ENCODE peak calls at places on chromosome 1, in seven cellular contexts. One of them, this sample, is unnamed.

GRCh38 chr1:112146201-112146715 is 156.8 kb upstream of the KCND3 start:
- DNase-seq in GM23338: no peak
- DNase-seq in esophagus squamous epithelium: no peak
- DNase-seq in IMR-90: no peak
- DNase-seq in cardiac fibroblast: no peak
- DNase-seq in left ventricle myocardium inferior: no peak
- DNase-seq in LNCaP clone FGC: no peak
- DNase-seq in this sample: no peak

GRCh38 chr1:59833991-59834390 is 19.2 kb downstream of the HOOK1 start:
- DNase-seq in GM23338: no peak
- DNase-seq in esophagus squamous epithelium: no peak
- DNase-seq in IMR-90: no peak
- DNase-seq in cardiac fibroblast: no peak
- DNase-seq in left ventricle myocardium inferior: no peak
- DNase-seq in LNCaP clone FGC: no peak
- DNase-seq in this sample: no peak

GRCh38 chr1:199878818-199879217 is 148.7 kb upstream of the NR5A2 start:
- DNase-seq in GM23338: no peak
- DNase-seq in esophagus squamous epithelium: no peak
- DNase-seq in IMR-90: no peak
- DNase-seq in cardiac fibroblast: no peak
- DNase-seq in left ventricle myocardium inferior: no peak
- DNase-seq in LNCaP clone FGC: no peak
- DNase-seq in this sample: no peak

GRCh38 chr1:65997693-65998092 is 205.0 kb downstream of the PDE4B start:
- DNase-seq in GM23338: no peak
- DNase-seq in esophagus squamous epithelium: no peak
- DNase-seq in IMR-90: no peak
- DNase-seq in cardiac fibroblast: no peak
- DNase-seq in left ventricle myocardium inferior: no peak
- DNase-seq in LNCaP clone FGC: no peak
- DNase-seq in this sample: no peak

GRCh38 chr1:35546614-35547013 is 10.6 kb downstream of the KIAA0319L start:
- DNase-seq in GM23338: no peak
- DNase-seq in esophagus squamous epithelium: no peak
- DNase-seq in IMR-90: no peak
- DNase-seq in cardiac fibroblast: no peak
- DNase-seq in left ventricle myocardium inferior: no peak
- DNase-seq in LNCaP clone FGC: no peak
- DNase-seq in this sample: no peak

GRCh38 chr1:234962340-234962989 is 166.2 kb downstream of the TOMM20 start:
- DNase-seq in GM23338: no peak
- DNase-seq in esophagus squamous epithelium: no peak
- DNase-seq in IMR-90: peak
- DNase-seq in cardiac fibroblast: peak
- DNase-seq in left ventricle myocardium inferior: no peak
- DNase-seq in LNCaP clone FGC: no peak
- DNase-seq in this sample: peak

GRCh38 chr1:222240536-222241181 is 307.2 kb downstream of the HHIPL2 start:
- DNase-seq in GM23338: no peak
- DNase-seq in esophagus squamous epithelium: no peak
- DNase-seq in IMR-90: peak
- DNase-seq in cardiac fibroblast: peak
- DNase-seq in left ventricle myocardium inferior: no peak
- DNase-seq in LNCaP clone FGC: no peak
- DNase-seq in this sample: peak

GRCh38 chr1:57010511-57010910 is 44.7 kb upstream of the C8B start:
- DNase-seq in GM23338: no peak
- DNase-seq in esophagus squamous epithelium: no peak
- DNase-seq in IMR-90: no peak
- DNase-seq in cardiac fibroblast: no peak
- DNase-seq in left ventricle myocardium inferior: no peak
- DNase-seq in LNCaP clone FGC: no peak
- DNase-seq in this sample: no peak

GRCh38 chr1:6136516-6137220 is 43.5 kb downstream of the CHD5 start:
- DNase-seq in GM23338: no peak
- DNase-seq in esophagus squamous epithelium: no peak
- DNase-seq in IMR-90: no peak
- DNase-seq in cardiac fibroblast: no peak
- DNase-seq in left ventricle myocardium inferior: no peak
- DNase-seq in LNCaP clone FGC: no peak
- DNase-seq in this sample: no peak

GRCh38 chr1:165949335-165950130 is 122.1 kb downstream of the UCK2 start:
- DNase-seq in GM23338: peak
- DNase-seq in esophagus squamous epithelium: no peak
- DNase-seq in IMR-90: no peak
- DNase-seq in cardiac fibroblast: no peak
- DNase-seq in left ventricle myocardium inferior: no peak
- DNase-seq in LNCaP clone FGC: no peak
- DNase-seq in this sample: no peak

GRCh38 chr1:217506878-217507277 is 124.0 kb downstream of the GPATCH2 start:
- DNase-seq in GM23338: no peak
- DNase-seq in esophagus squamous epithelium: no peak
- DNase-seq in IMR-90: peak
- DNase-seq in cardiac fibroblast: no peak
- DNase-seq in left ventricle myocardium inferior: no peak
- DNase-seq in LNCaP clone FGC: no peak
- DNase-seq in this sample: no peak

GRCh38 chr1:36533897-36534296 is 51.2 kb upstream of the CSF3R start:
- DNase-seq in GM23338: no peak
- DNase-seq in esophagus squamous epithelium: no peak
- DNase-seq in IMR-90: no peak
- DNase-seq in cardiac fibroblast: no peak
- DNase-seq in left ventricle myocardium inferior: no peak
- DNase-seq in LNCaP clone FGC: no peak
- DNase-seq in this sample: no peak

GRCh38 chr1:84366786-84367185 is 31.5 kb upstream of the DNASE2B start:
- DNase-seq in GM23338: no peak
- DNase-seq in esophagus squamous epithelium: no peak
- DNase-seq in IMR-90: peak
- DNase-seq in cardiac fibroblast: peak
- DNase-seq in left ventricle myocardium inferior: no peak
- DNase-seq in LNCaP clone FGC: no peak
- DNase-seq in this sample: peak

GRCh38 chr1:228011721-228012311 is 5.0 kb downstream of the WNT3A start:
- DNase-seq in GM23338: no peak
- DNase-seq in esophagus squamous epithelium: no peak
- DNase-seq in IMR-90: no peak
- DNase-seq in cardiac fibroblast: no peak
- DNase-seq in left ventricle myocardium inferior: no peak
- DNase-seq in LNCaP clone FGC: no peak
- DNase-seq in this sample: no peak

GRCh38 chr1:10738125-10738746 is 58.2 kb downstream of the CASZ1 start:
- DNase-seq in GM23338: peak
- DNase-seq in esophagus squamous epithelium: no peak
- DNase-seq in IMR-90: no peak
- DNase-seq in cardiac fibroblast: no peak
- DNase-seq in left ventricle myocardium inferior: no peak
- DNase-seq in LNCaP clone FGC: no peak
- DNase-seq in this sample: no peak

DNA sequence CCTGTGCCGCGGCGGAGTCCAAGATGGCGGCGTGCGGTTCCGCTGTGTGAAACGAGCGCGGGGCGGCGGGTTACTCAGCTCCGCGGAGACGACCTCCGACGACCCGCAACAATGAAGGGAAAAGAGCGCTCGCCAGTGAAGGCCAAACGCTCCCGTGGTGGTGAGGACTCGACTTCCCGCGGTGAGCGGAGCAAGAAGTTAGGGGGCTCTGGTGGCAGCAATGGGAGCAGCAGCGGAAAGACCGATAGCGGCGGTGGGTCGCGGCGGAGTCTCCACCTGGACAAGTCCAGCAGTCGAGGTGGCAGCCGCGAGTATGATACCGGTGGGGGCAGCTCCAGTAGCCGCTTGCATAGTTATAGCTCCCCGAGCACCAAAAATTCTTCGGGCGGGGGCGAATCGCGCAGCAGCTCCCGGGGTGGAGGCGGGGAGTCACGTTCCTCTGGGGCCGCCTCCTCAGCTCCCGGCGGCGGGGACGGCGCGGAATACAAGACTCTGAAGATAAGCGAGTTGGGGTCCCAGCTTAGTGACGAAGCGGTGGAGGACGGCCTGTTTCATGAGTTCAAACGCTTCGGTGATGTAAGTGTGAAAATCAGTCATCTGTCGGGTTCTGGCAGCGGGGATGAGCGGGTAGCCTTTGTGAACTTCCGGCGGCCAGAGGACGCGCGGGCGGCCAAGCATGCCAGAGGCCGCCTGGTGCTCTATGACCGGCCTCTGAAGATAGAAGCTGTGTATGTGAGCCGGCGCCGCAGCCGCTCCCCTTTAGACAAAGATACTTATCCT is 440 bp downstream of the RBM15 start:
- DNase-seq in GM23338: peak
- DNase-seq in esophagus squamous epithelium: no peak
- DNase-seq in IMR-90: peak
- DNase-seq in cardiac fibroblast: peak
- DNase-seq in left ventricle myocardium inferior: peak
- DNase-seq in LNCaP clone FGC: no peak
- DNase-seq in this sample: no peak
- TF ChIP-seq CTCF in GM23338: no peak
- TF ChIP-seq CTCF in esophagus squamous epithelium: peak
- TF ChIP-seq CTCF in IMR-90: peak
- TF ChIP-seq CTCF in cardiac fibroblast: peak
- TF ChIP-seq CTCF in left ventricle myocardium inferior: peak
- TF ChIP-seq CTCF in LNCaP clone FGC: no peak
- TF ChIP-seq CTCF in this sample: peak

GRCh38 chr1:21439345-21439720 is 604 bp upstream of the NBPF3 start:
- DNase-seq in GM23338: no peak
- DNase-seq in esophagus squamous epithelium: no peak
- DNase-seq in IMR-90: no peak
- DNase-seq in cardiac fibroblast: no peak
- DNase-seq in left ventricle myocardium inferior: no peak
- DNase-seq in LNCaP clone FGC: no peak
- DNase-seq in this sample: no peak
- H3K4me3 ChIP-seq in GM23338: peak
- H3K4me3 ChIP-seq in esophagus squamous epithelium: peak
- H3K4me3 ChIP-seq in IMR-90: peak
- H3K4me3 ChIP-seq in cardiac fibroblast: peak
- H3K4me3 ChIP-seq in left ventricle myocardium inferior: peak
- H3K4me3 ChIP-seq in LNCaP clone FGC: peak
- H3K4me3 ChIP-seq in this sample: peak

DNA sequence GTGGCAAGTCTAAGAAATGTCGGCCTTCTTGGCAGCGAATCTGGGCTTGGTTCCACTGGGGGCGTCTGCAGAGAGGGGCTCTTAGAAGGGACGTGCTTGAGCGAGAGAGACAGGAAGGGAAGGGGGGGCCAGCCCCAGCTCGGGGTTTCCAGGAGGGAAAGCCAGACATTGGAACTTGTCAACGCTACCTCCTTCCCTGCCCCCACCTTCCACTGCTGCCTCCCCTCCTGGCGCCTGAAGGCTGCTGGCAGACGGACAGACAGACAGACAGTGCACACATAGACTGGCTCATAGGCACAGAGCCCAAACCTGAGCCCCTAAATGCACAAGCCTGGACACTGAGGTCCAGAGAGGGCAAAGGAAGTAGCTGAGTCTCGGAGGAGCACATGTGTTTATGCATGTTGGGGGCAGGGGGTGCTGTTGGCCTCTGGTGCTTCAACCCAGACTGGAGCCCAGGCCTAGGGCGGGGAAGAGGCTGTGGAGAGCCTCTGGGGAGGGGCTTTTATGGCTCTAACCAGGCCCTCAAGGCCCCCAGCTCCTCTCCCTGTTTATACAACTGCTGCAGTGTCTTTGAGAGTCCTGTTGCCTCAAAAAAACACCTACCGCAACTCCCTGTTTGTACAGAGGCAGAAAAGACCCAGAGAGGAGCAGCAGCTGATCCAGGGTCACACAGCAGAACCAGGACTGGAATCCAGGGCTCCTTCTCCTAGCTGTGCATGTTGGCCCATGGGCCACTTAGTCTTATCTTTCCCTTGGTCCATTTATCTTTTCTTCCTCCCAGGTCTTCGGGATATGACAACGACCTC is 33.1 kb upstream of the WASF2 start:
- DNase-seq in GM23338: peak
- DNase-seq in esophagus squamous epithelium: no peak
- DNase-seq in IMR-90: no peak
- DNase-seq in cardiac fibroblast: peak
- DNase-seq in left ventricle myocardium inferior: peak
- DNase-seq in LNCaP clone FGC: no peak
- DNase-seq in this sample: no peak
- TF ChIP-seq CTCF in GM23338: peak
- TF ChIP-seq CTCF in esophagus squamous epithelium: no peak
- TF ChIP-seq CTCF in IMR-90: peak
- TF ChIP-seq CTCF in cardiac fibroblast: peak
- TF ChIP-seq CTCF in left ventricle myocardium inferior: peak
- TF ChIP-seq CTCF in LNCaP clone FGC: no peak
- TF ChIP-seq CTCF in this sample: peak

GRCh38 chr1:108785264-108785663 is 38.8 kb downstream of the STXBP3 start:
- DNase-seq in GM23338: peak
- DNase-seq in esophagus squamous epithelium: no peak
- DNase-seq in IMR-90: no peak
- DNase-seq in cardiac fibroblast: no peak
- DNase-seq in left ventricle myocardium inferior: no peak
- DNase-seq in LNCaP clone FGC: no peak
- DNase-seq in this sample: no peak
- H3K4me3 ChIP-seq in GM23338: no peak
- H3K4me3 ChIP-seq in esophagus squamous epithelium: no peak
- H3K4me3 ChIP-seq in IMR-90: no peak
- H3K4me3 ChIP-seq in cardiac fibroblast: no peak
- H3K4me3 ChIP-seq in left ventricle myocardium inferior: no peak
- H3K4me3 ChIP-seq in LNCaP clone FGC: no peak
- H3K4me3 ChIP-seq in this sample: no peak

DNA sequence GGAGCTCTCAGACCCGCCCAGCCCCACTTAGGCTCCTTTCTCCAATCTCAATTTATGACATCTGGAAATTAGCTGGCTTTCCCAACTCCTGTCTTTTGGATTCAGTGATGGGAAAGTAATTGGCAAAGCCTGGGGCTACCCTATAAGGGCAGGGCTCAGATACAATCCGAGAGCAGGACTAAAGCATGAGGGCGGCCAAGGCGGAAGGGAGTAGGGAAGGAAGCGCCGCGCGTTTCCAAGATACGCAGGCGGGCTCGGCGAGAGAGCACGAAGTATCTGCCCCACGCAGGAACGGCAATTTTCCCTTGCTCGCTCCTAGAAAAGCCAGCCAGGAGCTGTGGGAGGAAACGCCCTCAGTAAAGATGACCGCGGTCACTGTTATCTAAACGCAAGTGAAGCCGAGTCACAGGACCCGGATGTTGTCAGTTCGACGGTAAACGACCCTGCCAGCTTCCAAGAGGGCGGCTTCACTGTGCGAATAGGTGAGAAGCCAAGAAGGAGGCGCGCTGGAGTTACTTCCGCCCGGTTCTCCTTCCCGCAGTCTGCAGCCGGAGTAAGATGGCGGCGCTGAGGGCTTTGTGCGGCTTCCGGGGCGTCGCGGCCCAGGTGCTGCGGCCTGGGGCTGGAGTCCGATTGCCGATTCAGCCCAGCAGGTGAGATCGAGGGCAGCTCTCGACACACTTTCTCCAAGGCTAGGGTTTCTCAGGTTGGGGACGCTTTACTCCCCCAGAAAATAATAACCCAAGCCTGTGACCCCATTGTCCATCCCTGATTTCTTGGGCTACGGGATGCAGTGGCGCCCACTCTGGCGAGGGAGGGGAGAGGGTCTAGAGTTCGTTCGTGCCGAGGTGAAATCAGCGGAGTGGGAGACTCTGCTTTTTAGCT is at the start of gene NDUFS2:
- DNase-seq in GM23338: peak
- DNase-seq in esophagus squamous epithelium: peak
- DNase-seq in IMR-90: peak
- DNase-seq in cardiac fibroblast: peak
- DNase-seq in left ventricle myocardium inferior: peak
- DNase-seq in LNCaP clone FGC: peak
- DNase-seq in this sample: peak
- TF ChIP-seq CTCF in GM23338: peak
- TF ChIP-seq CTCF in esophagus squamous epithelium: no peak
- TF ChIP-seq CTCF in IMR-90: no peak
- TF ChIP-seq CTCF in cardiac fibroblast: peak
- TF ChIP-seq CTCF in left ventricle myocardium inferior: no peak
- TF ChIP-seq CTCF in LNCaP clone FGC: peak
- TF ChIP-seq CTCF in this sample: peak

This sample was measured in astrocyte of the cerebellum.